ENCODE peak calls at places on chromosomes 7 and 10, in five cellular contexts. One of them, this sample, is unnamed.
A peak's percentile ranks its signal among the peaks of the same experiment; 100 is the strongest.

GRCh38 chr10:818526-819220 is 112.8 kb downstream of the LARP4B start:
- DNase-seq in GF-D8: no peak
- DNase-seq in mammary epithelial cell: no peak
- DNase-seq in stimulated activated CD4-positive, alpha-beta T cell treated with anti-CD3 and anti-CD28 coated beads, Interleukin-12 subunit alpha, Interleukin-12 subunit beta, amount 100 ng/mL, for 4 hours: no peak
- DNase-seq in neural crest cell: no peak
- DNase-seq in this sample: no peak

GRCh38 chr10:62699148-62699547 is 105.4 kb upstream of the ADO start:
- DNase-seq in stimulated activated CD4-positive, alpha-beta T cell treated with anti-CD3 and anti-CD28 coated beads, Interleukin-12 subunit alpha, Interleukin-12 subunit beta, amount 100 ng/mL, for 4 hours: no peak
- DNase-seq in mammary epithelial cell: no peak
- DNase-seq in GF-D8: no peak
- DNase-seq in neural crest cell: no peak
- DNase-seq in this sample: no peak

GRCh38 chr10:5411941-5412276 is 448 bp upstream of the NET1 start:
- DNase-seq in neural crest cell: no peak
- DNase-seq in GF-D8: no peak
- DNase-seq in mammary epithelial cell: no peak
- DNase-seq in stimulated activated CD4-positive, alpha-beta T cell treated with anti-CD3 and anti-CD28 coated beads, Interleukin-12 subunit alpha, Interleukin-12 subunit beta, amount 100 ng/mL, for 4 hours: no peak
- DNase-seq in this sample: no peak

GRCh38 chr10:16788125-16788524 is 29.1 kb downstream of the RSU1 start:
- DNase-seq in stimulated activated CD4-positive, alpha-beta T cell treated with anti-CD3 and anti-CD28 coated beads, Interleukin-12 subunit alpha, Interleukin-12 subunit beta, amount 100 ng/mL, for 4 hours: no peak
- DNase-seq in GF-D8: no peak
- DNase-seq in neural crest cell: no peak
- DNase-seq in mammary epithelial cell: no peak
- DNase-seq in this sample: peak; percentile 32

GRCh38 chr10:61330669-61331068 is 122.5 kb downstream of the TMEM26 start:
- DNase-seq in mammary epithelial cell: no peak
- DNase-seq in GF-D8: no peak
- DNase-seq in neural crest cell: no peak
- DNase-seq in stimulated activated CD4-positive, alpha-beta T cell treated with anti-CD3 and anti-CD28 coated beads, Interleukin-12 subunit alpha, Interleukin-12 subunit beta, amount 100 ng/mL, for 4 hours: no peak
- DNase-seq in this sample: no peak

GRCh38 chr7:26680616-26681015 is 183.8 kb downstream of the SKAP2 start:
- DNase-seq in stimulated activated CD4-positive, alpha-beta T cell treated with anti-CD3 and anti-CD28 coated beads, Interleukin-12 subunit alpha, Interleukin-12 subunit beta, amount 100 ng/mL, for 4 hours: no peak
- DNase-seq in neural crest cell: no peak
- DNase-seq in mammary epithelial cell: no peak
- DNase-seq in GF-D8: no peak
- DNase-seq in this sample: no peak

GRCh38 chr7:101696-102376 is 90.5 kb upstream of the FAM20C start:
- DNase-seq in stimulated activated CD4-positive, alpha-beta T cell treated with anti-CD3 and anti-CD28 coated beads, Interleukin-12 subunit alpha, Interleukin-12 subunit beta, amount 100 ng/mL, for 4 hours: no peak
- DNase-seq in GF-D8: no peak
- DNase-seq in mammary epithelial cell: peak; percentile 76
- DNase-seq in neural crest cell: no peak
- DNase-seq in this sample: peak; percentile 6

GRCh38 chr10:121332829-121333765 is 265.1 kb downstream of the FGFR2 start:
- DNase-seq in GF-D8: no peak
- DNase-seq in neural crest cell: no peak
- DNase-seq in stimulated activated CD4-positive, alpha-beta T cell treated with anti-CD3 and anti-CD28 coated beads, Interleukin-12 subunit alpha, Interleukin-12 subunit beta, amount 100 ng/mL, for 4 hours: no peak
- DNase-seq in mammary epithelial cell: peak; percentile 84
- DNase-seq in this sample: no peak

GRCh38 chr10:13338337-13339128 is 9.6 kb downstream of the SEPHS1 start:
- DNase-seq in mammary epithelial cell: no peak
- DNase-seq in GF-D8: no peak
- DNase-seq in stimulated activated CD4-positive, alpha-beta T cell treated with anti-CD3 and anti-CD28 coated beads, Interleukin-12 subunit alpha, Interleukin-12 subunit beta, amount 100 ng/mL, for 4 hours: no peak
- DNase-seq in neural crest cell: no peak
- DNase-seq in this sample: no peak

GRCh38 chr7:39978252-39978934 is 28.3 kb downstream of the CDK13 start:
- DNase-seq in neural crest cell: no peak
- DNase-seq in GF-D8: no peak
- DNase-seq in mammary epithelial cell: no peak
- DNase-seq in stimulated activated CD4-positive, alpha-beta T cell treated with anti-CD3 and anti-CD28 coated beads, Interleukin-12 subunit alpha, Interleukin-12 subunit beta, amount 100 ng/mL, for 4 hours: no peak
- DNase-seq in this sample: no peak

GRCh38 chr7:42566981-42567510 is 330.0 kb upstream of the GLI3 start:
- DNase-seq in neural crest cell: no peak
- DNase-seq in GF-D8: no peak
- DNase-seq in stimulated activated CD4-positive, alpha-beta T cell treated with anti-CD3 and anti-CD28 coated beads, Interleukin-12 subunit alpha, Interleukin-12 subunit beta, amount 100 ng/mL, for 4 hours: no peak
- DNase-seq in mammary epithelial cell: no peak
- DNase-seq in this sample: no peak

GRCh38 chr10:67308912-67309311 is 383.1 kb downstream of the LRRTM3 start:
- DNase-seq in GF-D8: no peak
- DNase-seq in stimulated activated CD4-positive, alpha-beta T cell treated with anti-CD3 and anti-CD28 coated beads, Interleukin-12 subunit alpha, Interleukin-12 subunit beta, amount 100 ng/mL, for 4 hours: no peak
- DNase-seq in neural crest cell: no peak
- DNase-seq in mammary epithelial cell: no peak
- DNase-seq in this sample: no peak

GRCh38 chr10:80599424-80599847 is 61.7 kb downstream of the SH2D4B start:
- DNase-seq in stimulated activated CD4-positive, alpha-beta T cell treated with anti-CD3 and anti-CD28 coated beads, Interleukin-12 subunit alpha, Interleukin-12 subunit beta, amount 100 ng/mL, for 4 hours: peak; percentile 10
- DNase-seq in neural crest cell: peak; percentile 55
- DNase-seq in GF-D8: no peak
- DNase-seq in mammary epithelial cell: peak; percentile 25
- DNase-seq in this sample: peak; percentile 42

GRCh38 chr7:134548877-134549276 is at the start of gene AKR1B15:
- DNase-seq in GF-D8: no peak
- DNase-seq in stimulated activated CD4-positive, alpha-beta T cell treated with anti-CD3 and anti-CD28 coated beads, Interleukin-12 subunit alpha, Interleukin-12 subunit beta, amount 100 ng/mL, for 4 hours: no peak
- DNase-seq in neural crest cell: no peak
- DNase-seq in mammary epithelial cell: peak; percentile 62
- DNase-seq in this sample: peak; percentile 31

GRCh38 chr10:54081950-54082349 is 719.1 kb downstream of the PCDH15 start:
- DNase-seq in mammary epithelial cell: no peak
- DNase-seq in stimulated activated CD4-positive, alpha-beta T cell treated with anti-CD3 and anti-CD28 coated beads, Interleukin-12 subunit alpha, Interleukin-12 subunit beta, amount 100 ng/mL, for 4 hours: no peak
- DNase-seq in GF-D8: no peak
- DNase-seq in neural crest cell: no peak
- DNase-seq in this sample: no peak

GRCh38 chr7:32001948-32002347 is 68.3 kb downstream of the PDE1C start:
- DNase-seq in neural crest cell: no peak
- DNase-seq in mammary epithelial cell: no peak
- DNase-seq in GF-D8: no peak
- DNase-seq in stimulated activated CD4-positive, alpha-beta T cell treated with anti-CD3 and anti-CD28 coated beads, Interleukin-12 subunit alpha, Interleukin-12 subunit beta, amount 100 ng/mL, for 4 hours: no peak
- DNase-seq in this sample: no peak

GRCh38 chr10:12605580-12606405 is 256.4 kb downstream of the CAMK1D start:
- DNase-seq in mammary epithelial cell: peak; percentile 32
- DNase-seq in stimulated activated CD4-positive, alpha-beta T cell treated with anti-CD3 and anti-CD28 coated beads, Interleukin-12 subunit alpha, Interleukin-12 subunit beta, amount 100 ng/mL, for 4 hours: peak; percentile 34
- DNase-seq in neural crest cell: no peak
- DNase-seq in GF-D8: peak; percentile 40
- DNase-seq in this sample: peak; percentile 68

GRCh38 chr10:43980313-43980712 is 331.6 kb upstream of the ZNF32 start:
- DNase-seq in neural crest cell: no peak
- DNase-seq in mammary epithelial cell: no peak
- DNase-seq in GF-D8: no peak
- DNase-seq in stimulated activated CD4-positive, alpha-beta T cell treated with anti-CD3 and anti-CD28 coated beads, Interleukin-12 subunit alpha, Interleukin-12 subunit beta, amount 100 ng/mL, for 4 hours: no peak
- DNase-seq in this sample: no peak

GRCh38 chr10:329361-330099 is 194.3 kb downstream of the ZMYND11 start:
- DNase-seq in stimulated activated CD4-positive, alpha-beta T cell treated with anti-CD3 and anti-CD28 coated beads, Interleukin-12 subunit alpha, Interleukin-12 subunit beta, amount 100 ng/mL, for 4 hours: no peak
- DNase-seq in GF-D8: peak; percentile 41
- DNase-seq in mammary epithelial cell: peak; percentile 89
- DNase-seq in neural crest cell: no peak
- DNase-seq in this sample: peak; percentile 42

GRCh38 chr7:91636728-91637127 is 243.8 kb downstream of the MTERF1 start:
- DNase-seq in GF-D8: no peak
- DNase-seq in mammary epithelial cell: no peak
- DNase-seq in stimulated activated CD4-positive, alpha-beta T cell treated with anti-CD3 and anti-CD28 coated beads, Interleukin-12 subunit alpha, Interleukin-12 subunit beta, amount 100 ng/mL, for 4 hours: no peak
- DNase-seq in neural crest cell: no peak
- DNase-seq in this sample: no peak

GRCh38 chr10:30821994-30822692 is 192.6 kb upstream of the LYZL2 start:
- DNase-seq in mammary epithelial cell: no peak
- DNase-seq in GF-D8: no peak
- DNase-seq in stimulated activated CD4-positive, alpha-beta T cell treated with anti-CD3 and anti-CD28 coated beads, Interleukin-12 subunit alpha, Interleukin-12 subunit beta, amount 100 ng/mL, for 4 hours: no peak
- DNase-seq in neural crest cell: no peak
- DNase-seq in this sample: no peak

GRCh38 chr10:42888504-42889095 is 106.0 kb downstream of the BMS1 start:
- DNase-seq in neural crest cell: no peak
- DNase-seq in stimulated activated CD4-positive, alpha-beta T cell treated with anti-CD3 and anti-CD28 coated beads, Interleukin-12 subunit alpha, Interleukin-12 subunit beta, amount 100 ng/mL, for 4 hours: no peak
- DNase-seq in GF-D8: no peak
- DNase-seq in mammary epithelial cell: no peak
- DNase-seq in this sample: no peak

GRCh38 chr10:49539320-49539885 is 482 bp upstream of the ERCC6 start:
- DNase-seq in GF-D8: no peak
- DNase-seq in stimulated activated CD4-positive, alpha-beta T cell treated with anti-CD3 and anti-CD28 coated beads, Interleukin-12 subunit alpha, Interleukin-12 subunit beta, amount 100 ng/mL, for 4 hours: peak; percentile 8
- DNase-seq in mammary epithelial cell: peak; percentile 69
- DNase-seq in neural crest cell: peak; percentile 28
- DNase-seq in this sample: no peak

GRCh38 chr10:43322769-43323168 is 48.7 kb upstream of the FXYD4 start:
- DNase-seq in GF-D8: no peak
- DNase-seq in stimulated activated CD4-positive, alpha-beta T cell treated with anti-CD3 and anti-CD28 coated beads, Interleukin-12 subunit alpha, Interleukin-12 subunit beta, amount 100 ng/mL, for 4 hours: peak; percentile 77
- DNase-seq in neural crest cell: peak; percentile 96
- DNase-seq in mammary epithelial cell: peak; percentile 20
- DNase-seq in this sample: peak; percentile 92

GRCh38 chr7:155357573-155358041 is 59.9 kb downstream of the INSIG1 start:
- DNase-seq in mammary epithelial cell: peak; percentile 55
- DNase-seq in neural crest cell: no peak
- DNase-seq in GF-D8: peak; percentile 96
- DNase-seq in stimulated activated CD4-positive, alpha-beta T cell treated with anti-CD3 and anti-CD28 coated beads, Interleukin-12 subunit alpha, Interleukin-12 subunit beta, amount 100 ng/mL, for 4 hours: no peak
- DNase-seq in this sample: no peak

GRCh38 chr10:76936182-76936581 is 701.4 kb downstream of the KCNMA1 start:
- DNase-seq in neural crest cell: no peak
- DNase-seq in GF-D8: no peak
- DNase-seq in mammary epithelial cell: no peak
- DNase-seq in stimulated activated CD4-positive, alpha-beta T cell treated with anti-CD3 and anti-CD28 coated beads, Interleukin-12 subunit alpha, Interleukin-12 subunit beta, amount 100 ng/mL, for 4 hours: no peak
- DNase-seq in this sample: no peak

GRCh38 chr7:2633538-2634264 is 1.9 kb downstream of the TTYH3 start:
- DNase-seq in mammary epithelial cell: peak; percentile 70
- DNase-seq in stimulated activated CD4-positive, alpha-beta T cell treated with anti-CD3 and anti-CD28 coated beads, Interleukin-12 subunit alpha, Interleukin-12 subunit beta, amount 100 ng/mL, for 4 hours: peak; percentile 35
- DNase-seq in neural crest cell: no peak
- DNase-seq in GF-D8: peak; percentile 34
- DNase-seq in this sample: peak; percentile 25

GRCh38 chr7:69550991-69551390 is 47.3 kb upstream of the AUTS2 start:
- DNase-seq in mammary epithelial cell: no peak
- DNase-seq in stimulated activated CD4-positive, alpha-beta T cell treated with anti-CD3 and anti-CD28 coated beads, Interleukin-12 subunit alpha, Interleukin-12 subunit beta, amount 100 ng/mL, for 4 hours: no peak
- DNase-seq in neural crest cell: no peak
- DNase-seq in GF-D8: no peak
- DNase-seq in this sample: no peak

GRCh38 chr10:48509974-48510692 is 94.7 kb downstream of the ARHGAP22 start:
- DNase-seq in neural crest cell: no peak
- DNase-seq in mammary epithelial cell: no peak
- DNase-seq in GF-D8: no peak
- DNase-seq in stimulated activated CD4-positive, alpha-beta T cell treated with anti-CD3 and anti-CD28 coated beads, Interleukin-12 subunit alpha, Interleukin-12 subunit beta, amount 100 ng/mL, for 4 hours: no peak
- DNase-seq in this sample: peak; percentile 17

GRCh38 chr7:43265139-43265538 is 152.7 kb downstream of the HECW1 start:
- DNase-seq in mammary epithelial cell: no peak
- DNase-seq in stimulated activated CD4-positive, alpha-beta T cell treated with anti-CD3 and anti-CD28 coated beads, Interleukin-12 subunit alpha, Interleukin-12 subunit beta, amount 100 ng/mL, for 4 hours: no peak
- DNase-seq in neural crest cell: no peak
- DNase-seq in GF-D8: no peak
- DNase-seq in this sample: no peak

GRCh38 chr10:68196707-68197106 is 35.2 kb downstream of the ATOH7 start:
- DNase-seq in GF-D8: no peak
- DNase-seq in neural crest cell: no peak
- DNase-seq in stimulated activated CD4-positive, alpha-beta T cell treated with anti-CD3 and anti-CD28 coated beads, Interleukin-12 subunit alpha, Interleukin-12 subunit beta, amount 100 ng/mL, for 4 hours: no peak
- DNase-seq in mammary epithelial cell: no peak
- DNase-seq in this sample: no peak

This sample was measured in activated CD4-positive, alpha-beta memory T cell treated with anti-CD3 and anti-CD28 coated beads, Interleukin-2, amount 10 ng/mL, durations not matched to agents 7 days and 5 days.